ENCODE peak calls at places on chromosomes 3 and 15, in five cellular contexts. I is ovary, H is tibial artery, T is thoracic aorta, G is heart left ventricle. D is an unnamed sample.

GRCh38 chr15:99181544-99181943 is 67.8 kb downstream of the TTC23 start:
- DNase-seq in T (no peak), H (peak; percentile 92), G (peak; percentile 56), I (no peak), D (peak; percentile 48)

GRCh38 chr15:92682772-92683510 is 27.4 kb upstream of the FAM174B start:
- DNase-seq in G (no peak), H (no peak), T (no peak), I (no peak), D (peak; percentile 75)

GRCh38 chr15:34038404-34039179 is 412 bp downstream of the AVEN start:
- DNase-seq in H (peak; percentile 84), T (peak; percentile 19), I (peak; percentile 90), G (peak; percentile 80), D (peak; percentile 86)

GRCh38 chr3:123412811-123413588 is 35.9 kb downstream of the ADCY5 start:
- DNase-seq in I (peak; percentile 81), H (peak; percentile 84), T (no peak), G (peak; percentile 71), D (peak; percentile 6)

GRCh38 chr15:34682673-34683072 is 72.1 kb downstream of the GJD2 start:
- DNase-seq in G (no peak), H (no peak), I (no peak), T (no peak), D (no peak)

GRCh38 chr3:54889731-54890130 is 38.1 kb downstream of the LRTM1 start:
- DNase-seq in I (no peak), T (no peak), H (no peak), G (no peak), D (no peak)

GRCh38 chr15:39434126-39434525 is 146.8 kb upstream of the THBS1 start:
- DNase-seq in G (no peak), I (no peak), H (no peak), T (no peak), D (no peak)

GRCh38 chr3:171365489-171365888 is 94.7 kb downstream of the TNIK start:
- DNase-seq in T (no peak), I (no peak), G (no peak), H (no peak), D (no peak)

GRCh38 chr3:126464093-126464492 is 11.6 kb downstream of the ZXDC start:
- DNase-seq in H (no peak), I (no peak), T (no peak), G (no peak), D (no peak)

GRCh38 chr3:123586131-123586530 is 1.3 kb upstream of the HACD2 start:
- DNase-seq in H (no peak), I (no peak), G (no peak), T (no peak), D (peak; percentile 58)

GRCh38 chr15:25504307-25504706 is 65.5 kb upstream of the UBE3A start:
- DNase-seq in I (no peak), G (no peak), T (no peak), H (no peak), D (no peak)

GRCh38 chr15:96303503-96304054 is 26.9 kb upstream of the NR2F2 start:
- DNase-seq in G (no peak), I (no peak), H (no peak), T (no peak), D (no peak)

GRCh38 chr15:90201944-90202375 is 830 bp downstream of the SEMA4B start:
- DNase-seq in H (no peak), T (no peak), I (no peak), G (no peak), D (peak; percentile 43)

GRCh38 chr3:142896996-142897395 is 8.1 kb upstream of the PCOLCE2 start:
- DNase-seq in G (no peak), T (no peak), I (no peak), H (no peak), D (no peak)

GRCh38 chr15:100918690-100919480 is at the start of gene LRRK1:
- DNase-seq in T (no peak), G (peak; percentile 47), I (peak; percentile 69), H (peak; percentile 71), D (peak; percentile 44)

GRCh38 chr15:90839187-90840071 is 29.0 kb upstream of the FURIN start:
- DNase-seq in I (no peak), T (no peak), H (no peak), G (no peak), D (peak; percentile 57)

GRCh38 chr3:159726231-159726964 is 262.2 kb upstream of the IL12A start:
- DNase-seq in H (no peak), T (no peak), G (no peak), I (no peak), D (no peak)

GRCh38 chr3:137709011-137709601 is 55.0 kb upstream of the SOX14 start:
- DNase-seq in I (no peak), H (no peak), T (no peak), G (no peak), D (peak; percentile 23)

GRCh38 chr3:187277129-187277462 is 14.4 kb downstream of the MASP1 start:
- DNase-seq in H (no peak), T (no peak), I (no peak), G (no peak), D (no peak)

GRCh38 chr3:46998121-46998851 is 18.8 kb downstream of the NBEAL2 start:
- DNase-seq in T (no peak), I (peak; percentile 70), G (peak; percentile 67), H (peak; percentile 81), D (peak; percentile 81)

GRCh38 chr3:193814166-193814565 is 221.2 kb downstream of the OPA1 start:
- DNase-seq in H (no peak), I (no peak), T (no peak), G (no peak), D (no peak)

GRCh38 chr3:13379191-13379830 is 40.8 kb downstream of the NUP210 start:
- DNase-seq in G (peak; percentile 32), H (peak; percentile 81), I (no peak), T (peak; percentile 35), D (peak; percentile 75)

GRCh38 chr15:20368974-20369373 is 172.6 kb downstream of the GOLGA6L6 start:
- DNase-seq in H (no peak), G (no peak), I (no peak), T (no peak), D (no peak)

GRCh38 chr3:155179425-155179814 is 99.3 kb downstream of the MME start:
- DNase-seq in G (no peak), H (no peak), T (no peak), I (no peak), D (peak; percentile 13)

DNA sequence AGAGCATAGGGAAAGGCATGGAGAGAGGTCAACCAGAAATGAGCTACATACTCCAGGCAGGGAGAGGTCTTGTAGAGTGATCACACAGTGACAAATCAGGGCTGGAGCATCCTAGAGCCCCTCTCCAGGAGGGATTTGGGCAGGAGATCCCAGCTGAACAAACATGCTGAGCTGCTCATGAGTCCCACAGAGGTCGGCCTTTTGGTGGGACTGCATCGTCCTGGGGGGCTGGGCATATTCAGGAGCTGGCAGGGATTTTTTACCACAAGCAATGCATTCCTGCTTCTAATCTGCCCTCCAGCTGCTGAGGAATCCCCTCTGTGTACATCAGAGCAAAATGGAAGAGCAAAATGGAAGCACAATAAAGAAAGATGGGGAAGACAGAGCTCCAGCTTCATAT is 94.9 kb downstream of the NTRK3 start:
- DNase-seq in G (no peak), I (no peak), H (no peak), T (no peak), D (no peak)
- H3K4me1 ChIP-seq in G (no peaks in the 10 kb centered on the region), I (no peaks in the 10 kb centered on the region), H (no peaks in the 10 kb centered on the region), T (no peaks in the 10 kb centered on the region), D (no peaks in the 10 kb centered on the region)

GRCh38 chr3:197820550-197821335 is 29.7 kb downstream of the LRCH3 start:
- DNase-seq in G (no peak), H (no peak), T (no peak), I (no peak), D (no peak)
- H3K4me3 ChIP-seq in G (no peak overlapping the region), H (no peak overlapping the region), T (no peak overlapping the region), I (no peak overlapping the region), D (no peak overlapping the region)

GRCh38 chr15:47576921-47577474 is 140.3 kb upstream of the SEMA6D start:
- DNase-seq in I (no peak), G (no peak), T (no peak), H (no peak), D (no peak)

GRCh38 chr15:47582283-47582682 is 135.0 kb upstream of the SEMA6D start:
- DNase-seq in I (no peak), H (no peak), G (no peak), T (no peak), D (no peak)

GRCh38 chr15:47573673-47574072 is 143.6 kb upstream of the SEMA6D start:
- DNase-seq in H (no peak), T (no peak), I (no peak), G (no peak), D (no peak)

GRCh38 chr15:47577476-47577875 is 139.8 kb upstream of the SEMA6D start:
- DNase-seq in T (no peak), G (no peak), H (no peak), I (no peak), D (peak; percentile 68)
- H3K4me1 ChIP-seq in T (peaks cover 7% of the 10 kb centered on the region), G (peaks cover 10% of the 10 kb centered on the region), H (peaks cover 8% of the 10 kb centered on the region), I (peaks cover 6% of the 10 kb centered on the region), D (peaks cover 33% of the 10 kb centered on the region)

DNA sequence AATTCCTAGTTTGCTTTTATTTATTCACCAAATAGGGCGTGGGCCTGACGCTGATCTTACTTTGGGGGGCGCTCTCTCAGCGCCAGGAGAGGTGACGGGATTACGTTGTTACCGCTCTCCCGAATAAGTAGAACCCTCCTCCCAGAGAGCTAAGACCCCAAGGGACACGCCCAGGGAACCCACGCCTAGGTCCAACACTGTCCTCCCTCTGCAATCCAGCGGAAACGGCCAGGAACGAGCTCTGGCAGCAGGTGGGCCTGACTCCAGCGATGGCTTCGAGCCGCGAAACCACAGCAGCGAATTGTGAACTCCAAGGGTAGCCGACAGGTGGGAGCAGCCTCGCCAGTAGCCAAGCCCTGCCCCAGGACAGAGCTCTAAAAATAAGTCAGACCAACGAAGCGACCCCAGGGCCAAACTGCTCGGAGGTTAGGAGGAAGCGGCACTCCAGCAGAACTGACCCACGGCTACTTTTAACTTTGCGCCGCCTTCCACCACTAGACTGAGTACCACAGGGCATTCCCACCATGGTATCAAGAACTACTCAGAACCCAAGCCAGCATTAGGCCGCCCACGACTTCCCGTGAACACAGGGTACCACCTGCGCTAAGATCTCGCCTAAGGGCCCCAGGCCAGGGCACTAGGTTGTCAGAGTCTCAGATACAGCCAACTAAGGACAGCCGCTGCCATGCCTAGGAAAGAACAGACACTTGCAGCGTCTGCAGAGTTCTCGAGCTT is 1.6 kb upstream of the SIN3A start:
- DNase-seq in G (peak; percentile 36), H (peak; percentile 84), T (no peak), I (peak; percentile 79), D (peak; percentile 68)
- H3K4me3 ChIP-seq in G (peak overlapping the region; percentile 91), H (peak overlapping the region; percentile 72), T (peak overlapping the region; percentile 81), I (peak overlapping the region; percentile 60), D (peak overlapping the region; percentile 54)

DNA sequence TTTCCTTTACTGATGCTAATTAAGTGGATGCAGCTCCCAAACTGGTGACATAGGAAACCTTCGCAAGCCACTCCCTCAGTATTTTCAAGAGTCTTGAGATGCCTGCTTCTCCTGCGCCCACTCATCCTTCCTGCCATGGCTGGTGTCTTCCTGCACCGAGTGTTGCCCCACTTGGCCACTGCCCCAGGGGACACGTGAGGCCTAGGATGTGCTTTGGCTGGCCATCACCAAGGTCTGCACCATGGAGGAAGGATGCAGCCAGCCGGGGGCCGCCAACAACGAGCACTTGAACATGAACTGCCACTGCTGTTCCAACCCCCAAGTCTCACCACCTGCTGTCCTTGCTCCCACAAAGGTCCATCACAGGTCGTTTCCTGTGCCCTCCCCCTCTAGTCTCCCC is 34.1 kb downstream of the EPHB3 start:
- DNase-seq in G (no peak), H (no peak), I (peak; percentile 33), T (no peak), D (no peak)
- H3K4me1 ChIP-seq in G (peaks cover 18% of the 10 kb centered on the region), H (peaks cover 38% of the 10 kb centered on the region), I (peaks cover 18% of the 10 kb centered on the region), T (no peaks in the 10 kb centered on the region), D (peaks cover 56% of the 10 kb centered on the region)